ENCODE peak calls at places on chromosome 2, in nine cellular contexts. S, V, Z, X, A, K, Y, L and R are unnamed samples.

GRCh38 chr2:207012461-207012860 is 73.1 kb downstream of the CPO start:
- DNase-seq in S (no peak), V (peak), Z (no peak), X (no peak), A (no peak), K (no peak), Y (no peak), L (no peak), R (no peak)

GRCh38 chr2:3465844-3466481 is 53.4 kb downstream of the ADI1 start:
- DNase-seq in S (no peak), V (peak), Z (no peak), X (peak), A (peak), K (no peak), Y (no peak), L (no peak), R (no peak)

GRCh38 chr2:185201063-185201462 is 537.5 kb upstream of the FSIP2 start:
- DNase-seq in S (no peak), V (no peak), Z (no peak), X (no peak), A (no peak), K (no peak), Y (no peak), L (no peak), R (no peak)

GRCh38 chr2:42895134-42895795 is 102.9 kb upstream of the HAAO start:
- DNase-seq in S (no peak), V (no peak), Z (no peak), X (no peak), A (no peak), K (no peak), Y (no peak), L (no peak), R (no peak)

GRCh38 chr2:170530284-170530745 is 184.8 kb upstream of the SP5 start:
- DNase-seq in S (no peak), V (no peak), Z (no peak), X (no peak), A (no peak), K (no peak), Y (no peak), L (no peak), R (no peak)

GRCh38 chr2:160538115-160538514 is 44.5 kb upstream of the RBMS1 start:
- DNase-seq in S (no peak), V (no peak), Z (no peak), X (no peak), A (no peak), K (no peak), Y (no peak), L (no peak), R (no peak)

GRCh38 chr2:115491394-115491793 is 1049.0 kb downstream of the DPP10 start:
- DNase-seq in S (no peak), V (no peak), Z (no peak), X (no peak), A (no peak), K (no peak), Y (no peak), L (no peak), R (no peak)

GRCh38 chr2:154495455-154495868 is 203.0 kb upstream of the KCNJ3 start:
- DNase-seq in S (no peak), V (no peak), Z (no peak), X (no peak), A (no peak), K (no peak), Y (no peak), L (no peak), R (no peak)

GRCh38 chr2:134120160-134120717 is 133.6 kb upstream of the MGAT5 start:
- DNase-seq in S (no peak), V (peak), Z (no peak), X (no peak), A (no peak), K (no peak), Y (no peak), L (peak), R (no peak)

GRCh38 chr2:10987861-10988260 is 76.1 kb downstream of the KCNF1 start:
- DNase-seq in S (no peak), V (no peak), Z (no peak), X (no peak), A (no peak), K (no peak), Y (no peak), L (no peak), R (no peak)

GRCh38 chr2:29233428-29233827 is 118.2 kb downstream of the CLIP4 start:
- DNase-seq in S (no peak), V (peak), Z (no peak), X (no peak), A (no peak), K (no peak), Y (no peak), L (no peak), R (no peak)

GRCh38 chr2:30662268-30663131 is 144.7 kb downstream of the CAPN13 start:
- DNase-seq in S (no peak), V (no peak), Z (no peak), X (peak), A (peak), K (no peak), Y (no peak), L (no peak), R (no peak)

GRCh38 chr2:190415251-190415650 is 7.1 kb downstream of the MFSD6 start:
- DNase-seq in S (no peak), V (no peak), Z (no peak), X (no peak), A (no peak), K (no peak), Y (no peak), L (no peak), R (no peak)

GRCh38 chr2:226187126-226187525 is 612.5 kb downstream of the IRS1 start:
- DNase-seq in S (no peak), V (no peak), Z (no peak), X (no peak), A (no peak), K (no peak), Y (no peak), L (no peak), R (no peak)

GRCh38 chr2:27714851-27715291 is 51.2 kb downstream of the SLC4A1AP start:
- DNase-seq in S (no peak), V (no peak), Z (no peak), X (no peak), A (no peak), K (no peak), Y (no peak), L (no peak), R (no peak)

GRCh38 chr2:44104855-44105271 is 63.8 kb upstream of the PPM1B start:
- DNase-seq in S (no peak), V (no peak), Z (no peak), X (no peak), A (no peak), K (no peak), Y (no peak), L (no peak), R (no peak)

GRCh38 chr2:20620271-20620681 is 30.6 kb downstream of the HS1BP3 start:
- DNase-seq in S (no peak), V (no peak), Z (no peak), X (no peak), A (no peak), K (no peak), Y (no peak), L (no peak), R (no peak)

GRCh38 chr2:95282458-95282857 is 8.2 kb downstream of the PROM2 start:
- DNase-seq in S (no peak), V (no peak), Z (no peak), X (no peak), A (no peak), K (no peak), Y (no peak), L (no peak), R (no peak)

GRCh38 chr2:231900486-231900942 is 25.7 kb downstream of the NPPC start:
- DNase-seq in S (peak), V (no peak), Z (no peak), X (no peak), A (peak), K (peak), Y (peak), L (peak), R (peak)

GRCh38 chr2:3260959-3261358 is 116.7 kb downstream of the EIPR1 start:
- DNase-seq in S (no peak), V (no peak), Z (no peak), X (no peak), A (no peak), K (no peak), Y (no peak), L (no peak), R (no peak)

GRCh38 chr2:200348897-200349563 is 42.5 kb downstream of the SPATS2L start:
- DNase-seq in S (no peak), V (no peak), Z (no peak), X (no peak), A (no peak), K (no peak), Y (no peak), L (no peak), R (no peak)